ENCODE peak calls at places on chromosomes 16 and 17, in four cellular contexts. F is breast epithelium, X is HuH-7, Z is body of pancreas. M is an unnamed sample.

GRCh38 chr16:15466886-15467781 is 32.7 kb downstream of the BMERB1 start:
- DNase-seq in F (no peak), X (no peak), Z (no peak), M (no peak)

GRCh38 chr17:50583636-50584035 is 23.1 kb downstream of the CACNA1G start:
- DNase-seq in F (no peak), X (no peak), Z (no peak), M (no peak)

GRCh38 chr17:9900744-9901143 is 4.3 kb downstream of the RCVRN start:
- DNase-seq in F (no peak), X (no peak), Z (no peak), M (no peak)

GRCh38 chr16:47787695-47788094 is 326.6 kb downstream of the PHKB start:
- DNase-seq in F (no peak), X (no peak), Z (no peak), M (no peak)

GRCh38 chr17:62064791-62065563 is at the start of gene MED13:
- DNase-seq in F (peak), X (peak), Z (peak), M (peak)

GRCh38 chr16:15498427-15499175 is 64.2 kb downstream of the BMERB1 start:
- DNase-seq in F (no peak), X (no peak), Z (no peak), M (no peak)

GRCh38 chr17:57459286-57459915 is 203.1 kb downstream of the MSI2 start:
- DNase-seq in F (no peak), X (peak), Z (no peak), M (peak)

GRCh38 chr17:45240905-45241314 is 19.2 kb downstream of the FMNL1 start:
- DNase-seq in F (no peak), X (no peak), Z (no peak), M (no peak)

GRCh38 chr17:47997595-47997994 is 26.7 kb downstream of the CDK5RAP3 start:
- DNase-seq in F (no peak), X (no peak), Z (no peak), M (no peak)

GRCh38 chr16:59195242-59195641 is 461.1 kb upstream of the GOT2 start:
- DNase-seq in F (no peak), X (no peak), Z (no peak), M (no peak)

GRCh38 chr17:13140750-13141149 is 122.9 kb upstream of the ELAC2 start:
- DNase-seq in F (no peak), X (no peak), Z (no peak), M (no peak)

GRCh38 chr16:12452549-12452948 is 351.1 kb downstream of the CPPED1 start:
- DNase-seq in F (no peak), X (no peak), Z (no peak), M (no peak)

GRCh38 chr16:56547120-56547948 is 17.5 kb upstream of the MT4 start:
- DNase-seq in F (peak), X (no peak), Z (no peak), M (peak)

GRCh38 chr17:57809879-57810278 is 40.0 kb downstream of the MRPS23 start:
- DNase-seq in F (no peak), X (no peak), Z (no peak), M (no peak)

GRCh38 chr16:8972843-8973586 is 9.3 kb upstream of the USP7 start:
- DNase-seq in F (no peak), X (no peak), Z (no peak), M (no peak)

GRCh38 chr16:30786936-30787612 is at the start of gene ZNF629:
- DNase-seq in F (peak), X (peak), Z (peak), M (peak)

M was measured in mammary epithelial cell.